ENCODE peak calls at places on chromosomes 13 and 19, in five cellular contexts. T is WTC11, R is K562, K is HepG2, G is GM12878. I is an unnamed sample.

GRCh38 chr19:2888739-2889224 is 11.9 kb upstream of the ZNF57 start:
- DNase-seq in K (no peak), G (no peak), R (no peak), T (peak), I (no peak)

GRCh38 chr13:107551521-107551920 is 663.8 kb downstream of the LIG4 start:
- DNase-seq in T (no peak), G (no peak), R (no peak), K (no peak), I (no peak)

GRCh38 chr13:32984857-32985626 is 31.2 kb upstream of the KL start:
- DNase-seq in K (no peak), T (no peak), G (no peak), R (no peak), I (peak)

GRCh38 chr13:20713751-20714150 is 10.3 kb downstream of the IL17D start:
- DNase-seq in K (no peak), T (no peak), R (no peak), G (no peak), I (no peak)

GRCh38 chr13:44271915-44272341 is 101.7 kb upstream of the SERP2 start:
- DNase-seq in K (no peak), R (no peak), T (no peak), G (no peak), I (no peak)

GRCh38 chr13:59744747-59745394 is 418.9 kb downstream of the DIAPH3 start:
- DNase-seq in G (no peak), R (no peak), K (no peak), T (no peak), I (no peak)

GRCh38 chr19:45253396-45254027 is 2.4 kb downstream of the MARK4 start:
- DNase-seq in G (no peak), K (no peak), R (no peak), T (no peak), I (no peak)

GRCh38 chr13:29550589-29550988 is 44.9 kb downstream of the SLC7A1 start:
- DNase-seq in G (no peak), T (no peak), K (no peak), R (no peak), I (no peak)

GRCh38 chr13:42378383-42378780 is 106.4 kb downstream of the AKAP11 start:
- DNase-seq in R (no peak), G (peak), K (no peak), T (no peak), I (no peak)

GRCh38 chr19:18100710-18101109 is 3.1 kb downstream of the MAST3 start:
- DNase-seq in K (peak), T (peak), G (no peak), R (peak), I (no peak)

GRCh38 chr19:13825489-13826475 is 30.5 kb downstream of the ZSWIM4 start:
- DNase-seq in T (peak), G (no peak), K (no peak), R (peak), I (no peak)

GRCh38 chr13:95814494-95814893 is 137.6 kb downstream of the DNAJC3 start:
- DNase-seq in G (no peak), K (peak), T (no peak), R (no peak), I (no peak)

GRCh38 chr13:50144473-50145160 is 129.4 kb downstream of the KCNRG start:
- DNase-seq in T (no peak), R (no peak), G (no peak), K (no peak), I (no peak)

GRCh38 chr19:47239610-47240296 is 8.8 kb upstream of the BBC3 start:
- DNase-seq in K (no peak), T (peak), G (no peak), R (no peak), I (no peak)

GRCh38 chr13:31614073-31614472 is 125.3 kb upstream of the RXFP2 start:
- DNase-seq in R (no peak), K (no peak), G (no peak), T (no peak), I (no peak)

GRCh38 chr13:100274942-100275506 is 186.1 kb downstream of the PCCA start:
- DNase-seq in K (peak), T (no peak), R (peak), G (no peak), I (no peak)

GRCh38 chr19:17401628-17402027 is 3.8 kb downstream of the BST2 start:
- DNase-seq in K (no peak), R (no peak), T (no peak), G (no peak), I (no peak)

GRCh38 chr13:108927615-108928014 is 298.2 kb downstream of the MYO16 start:
- DNase-seq in G (no peak), T (no peak), K (no peak), R (no peak), I (no peak)

GRCh38 chr19:47901370-47901769 is 15.3 kb upstream of the SULT2A1 start:
- DNase-seq in T (no peak), K (no peak), R (no peak), G (no peak), I (no peak)

GRCh38 chr13:29589234-29589633 is 6.3 kb downstream of the SLC7A1 start:
- DNase-seq in R (no peak), T (no peak), G (no peak), K (no peak), I (no peak)

GRCh38 chr19:10817291-10818038 is 18.5 kb downstream of the TMED1 start:
- DNase-seq in T (no peak), R (no peak), G (no peak), K (no peak), I (no peak)

GRCh38 chr19:58196911-58197616 is 14.2 kb downstream of the ZNF274 start:
- DNase-seq in T (no peak), G (no peak), K (peak), R (peak), I (no peak)

GRCh38 chr19:41914906-41915247 is 13.4 kb downstream of the ERFL start:
- DNase-seq in G (no peak), R (no peak), K (no peak), T (no peak), I (no peak)

GRCh38 chr13:33341861-33342452 is 56.4 kb upstream of the STARD13 start:
- DNase-seq in G (no peak), R (no peak), T (no peak), K (no peak), I (no peak)

GRCh38 chr19:11338164-11338563 is 1.3 kb downstream of the RAB3D start:
- DNase-seq in R (no peak), G (no peak), T (no peak), K (no peak), I (no peak)

GRCh38 chr13:35711909-35712308 is 235.4 kb upstream of the MAB21L1 start:
- DNase-seq in T (no peak), K (no peak), R (no peak), G (no peak), I (no peak)

GRCh38 chr19:38653028-38653571 is 5.7 kb downstream of the ACTN4 start:
- DNase-seq in K (peak), G (no peak), R (no peak), T (no peak), I (no peak)

GRCh38 chr13:98450495-98451167 is 126.3 kb downstream of the STK24 start:
- DNase-seq in R (no peak), T (no peak), G (no peak), K (peak), I (no peak)

GRCh38 chr19:42424345-42424707 is 2.9 kb downstream of the LIPE start:
- DNase-seq in K (no peak), G (no peak), R (peak), T (no peak), I (no peak)

GRCh38 chr13:101988140-101988539 is 413.7 kb downstream of the FGF14 start:
- DNase-seq in K (no peak), G (no peak), T (no peak), R (no peak), I (no peak)

GRCh38 chr13:40974460-40975407 is 44.4 kb downstream of the ELF1 start:
- DNase-seq in G (no peak), T (no peak), K (peak), R (peak), I (peak)

GRCh38 chr19:12985049-12985776 is 10.1 kb upstream of the NFIX start:
- DNase-seq in G (no peak), R (peak), K (peak), T (no peak), I (no peak)

GRCh38 chr19:7863971-7864718 is 10.0 kb downstream of the PRR36 start:
- DNase-seq in G (no peak), T (no peak), K (no peak), R (no peak), I (no peak)

GRCh38 chr19:7861619-7862412 is 12.4 kb downstream of the PRR36 start:
- DNase-seq in T (peak), G (no peak), K (no peak), R (no peak), I (no peak)

GRCh38 chr19:7860902-7861618 is 13.1 kb downstream of the PRR36 start:
- DNase-seq in T (no peak), R (no peak), G (no peak), K (no peak), I (no peak)

GRCh38 chr19:7863157-7863970 is 10.8 kb downstream of the PRR36 start:
- DNase-seq in R (peak), G (no peak), T (peak), K (no peak), I (no peak)

GRCh38 chr19:7862413-7862951 is 11.7 kb downstream of the PRR36 start:
- DNase-seq in K (no peak), T (peak), G (no peak), R (peak), I (no peak)
- TF ChIP-seq ESRRA in K (no peak), T (no peak), G (no peak), R (no peak), I (no peak)

GRCh38 chr19:40217921-40218890 is at the start of gene TTC9B:
- DNase-seq in G (no peak), T (peak), K (no peak), R (peak), I (no peak)
- TF ChIP-seq ESRRA in G (no peak), T (peak), K (no peak), R (peak), I (no peak)

DNA sequence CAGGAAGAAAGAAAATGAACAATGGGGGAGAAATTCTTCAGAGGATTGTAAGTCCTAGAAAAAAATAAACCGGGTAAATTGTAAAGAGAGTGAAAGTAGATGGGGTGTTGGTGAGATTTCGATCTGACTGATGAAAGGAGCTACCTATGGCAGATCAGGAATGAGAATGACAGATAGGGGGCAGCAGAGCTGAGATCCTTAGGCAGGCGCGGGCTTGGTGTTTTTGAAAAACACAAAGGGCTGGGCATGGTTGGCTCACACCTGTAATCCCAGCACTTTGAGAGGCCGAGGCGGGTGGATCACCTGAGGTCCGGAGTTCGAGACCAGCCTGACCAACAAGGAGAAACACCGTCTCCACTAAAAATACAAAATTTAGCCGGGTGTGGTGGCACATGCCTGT is 1468.6 kb upstream of the SLC10A2 start:
- DNase-seq in T (peak), G (no peak), R (peak), K (no peak), I (peak)
- TF ChIP-seq ESRRA in T (no peak), G (no peak), R (no peak), K (no peak), I (no peak)

GRCh38 chr19:22623841-22624221 is 10.3 kb upstream of the ZNF492 start:
- DNase-seq in K (no peak), G (no peak), T (no peak), R (no peak), I (no peak)
- TF ChIP-seq ESRRA in K (no peak), G (no peak), T (no peak), R (no peak), I (no peak)

I was measured in A549.